ENCODE peak calls at places on chromosomes 6 and 20, in ten cellular contexts. P, A, E, T, D, Y, R, I, U and X are unnamed samples.

GRCh38 chr6:36595168-36595818 is 1.1 kb downstream of the SRSF3 start:
- DNase-seq in I (peak; percentile 57), R (peak; percentile 74), E (peak; percentile 51), T (no peak), Y (peak; percentile 25), D (no peak), U (no peak), P (peak; percentile 67), A (peak; percentile 52), X (peak; percentile 72)

GRCh38 chr6:125197795-125198269 is 44.3 kb downstream of the TPD52L1 start:
- DNase-seq in I (peak; percentile 71), E (no peak), R (peak; percentile 71), A (no peak), T (peak; percentile 81), Y (no peak), U (peak; percentile 43), P (no peak), D (peak; percentile 68), X (peak; percentile 82)

GRCh38 chr6:45422541-45423110 is 44.9 kb upstream of the SUPT3H start:
- DNase-seq in R (peak; percentile 63), Y (peak; percentile 33), D (no peak), E (peak; percentile 62), U (peak; percentile 46), I (peak; percentile 33), P (peak; percentile 77), A (no peak), T (peak; percentile 36), X (peak; percentile 56)

GRCh38 chr20:13220857-13221297 is at the start of gene ISM1:
- DNase-seq in R (peak; percentile 5), E (peak; percentile 30), I (no peak), D (peak; percentile 66), T (no peak), P (no peak), A (no peak), U (peak; percentile 40), Y (no peak), X (no peak)

GRCh38 chr20:32010096-32010495 is at the start of gene CCM2L:
- DNase-seq in T (no peak), A (no peak), R (no peak), E (no peak), I (peak; percentile 68), P (no peak), U (no peak), Y (no peak), D (no peak), X (no peak)

GRCh38 chr20:60467078-60467477 is 508.9 kb downstream of the CDH26 start:
- DNase-seq in P (no peak), Y (no peak), R (no peak), U (no peak), A (no peak), E (no peak), I (no peak), D (no peak), T (no peak), X (no peak)

GRCh38 chr6:127566119-127566518 is 10.9 kb upstream of the C6orf58 start:
- DNase-seq in Y (no peak), T (no peak), R (peak; percentile 9), I (no peak), U (no peak), D (no peak), E (no peak), P (no peak), A (no peak), X (no peak)

GRCh38 chr6:145468534-145468933 is 266.8 kb downstream of the EPM2A start:
- DNase-seq in I (no peak), A (no peak), Y (no peak), R (no peak), T (no peak), D (no peak), P (no peak), E (no peak), U (no peak), X (no peak)

GRCh38 chr20:29743101-29743931 is 1514.1 kb upstream of the DEFB115 start:
- DNase-seq in A (no peak), I (no peak), U (no peak), P (no peak), Y (no peak), T (no peak), D (peak; percentile 52), R (no peak), E (no peak), X (no peak)

DNA sequence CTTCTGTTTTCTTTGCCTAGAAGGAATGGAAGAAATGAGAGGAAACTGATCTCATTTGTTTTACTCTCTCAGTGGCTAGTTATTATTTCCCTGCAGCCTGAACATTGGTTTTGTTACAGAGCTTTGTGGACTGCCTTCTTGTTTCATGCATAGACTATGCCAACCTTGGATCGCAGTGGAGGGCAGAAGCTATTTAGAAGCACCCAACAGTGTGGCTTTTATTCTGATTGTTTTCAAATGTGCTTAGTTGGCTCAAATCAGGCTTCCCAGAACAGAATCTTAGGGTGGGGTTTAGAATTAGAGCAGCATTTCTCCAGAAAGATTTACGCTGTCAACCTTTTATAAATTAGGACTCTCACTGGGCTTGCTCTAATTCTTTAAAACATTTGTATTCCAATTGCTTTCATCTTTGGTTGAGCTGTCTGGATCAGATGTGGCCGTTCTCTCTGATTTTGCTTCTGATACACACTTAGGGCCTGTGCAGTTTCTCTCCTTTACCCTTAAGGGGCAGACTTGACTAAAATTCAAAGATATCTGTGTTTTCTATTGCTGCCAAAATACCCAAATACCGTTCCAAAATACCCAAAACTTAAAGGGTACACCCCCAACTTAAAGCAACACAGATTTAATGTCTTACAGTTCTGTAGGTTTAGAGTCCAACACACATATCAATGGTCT is 210.3 kb downstream of the BCKDHB start:
- DNase-seq in T (no peak), A (no peak), R (no peak), E (no peak), Y (no peak), D (no peak), I (no peak), U (no peak), P (no peak), X (peak; percentile 57)
- TF ChIP-seq CTCF in T (no peak), A (no peak), R (peak; percentile 11), E (no peak), Y (no peak), D (no peak), I (no peak), U (no peak), P (no peak), X (peak; percentile 57)

GRCh38 chr6:73581293-73581692 is 60.5 kb upstream of the EEF1A1 start:
- DNase-seq in D (no peak), P (no peak), Y (no peak), I (no peak), A (no peak), U (no peak), E (no peak), T (no peak), R (no peak), X (no peak)

GRCh38 chr6:73585566-73586415 is 65.0 kb upstream of the EEF1A1 start:
- DNase-seq in E (peak; percentile 70), R (peak; percentile 87), Y (peak; percentile 83), I (peak; percentile 50), U (no peak), D (no peak), A (peak; percentile 88), T (peak; percentile 45), P (peak; percentile 90), X (peak; percentile 87)

GRCh38 chr6:73580247-73581149 is 59.7 kb upstream of the EEF1A1 start:
- DNase-seq in Y (peak; percentile 68), T (peak; percentile 79), U (peak; percentile 82), D (peak; percentile 88), R (peak; percentile 99), P (peak; percentile 93), E (peak; percentile 98), I (peak; percentile 75), A (peak; percentile 93), X (peak; percentile 99)

GRCh38 chr6:73586416-73586974 is 65.7 kb upstream of the EEF1A1 start:
- DNase-seq in D (no peak), T (no peak), I (no peak), A (no peak), P (peak; percentile 55), R (peak; percentile 48), E (no peak), Y (no peak), U (no peak), X (peak; percentile 66)
- H3K4me3 ChIP-seq in D (peak overlapping the region; percentile 41), T (no peak overlapping the region), I (peak overlapping the region; percentile 29), A (peak overlapping the region; percentile 51), P (peak overlapping the region; percentile 71), R (no peak overlapping the region), E (peak overlapping the region; percentile 2), Y (no peak overlapping the region), U (no peak overlapping the region), X (peak overlapping the region; percentile 32)

DNA sequence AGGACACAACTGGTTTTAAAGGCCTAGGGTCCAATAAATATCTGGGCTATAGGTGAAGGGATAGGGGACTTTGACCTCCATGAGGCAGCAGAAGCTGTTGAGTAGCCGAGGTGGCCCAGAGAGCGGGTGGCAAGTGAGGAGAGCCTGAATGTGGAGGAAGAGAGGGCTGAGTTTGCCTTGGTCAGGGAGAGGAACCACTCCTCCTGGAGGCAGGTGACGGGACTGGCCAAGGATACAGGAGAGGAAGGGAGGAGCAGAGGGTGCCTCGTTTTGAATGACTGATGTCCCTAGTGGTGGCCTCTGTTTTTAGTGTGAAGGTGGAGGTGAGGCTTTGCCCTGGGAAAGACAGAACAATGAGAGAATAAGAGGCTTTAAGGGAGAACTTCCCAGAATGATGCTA is 19.1 kb upstream of the AAR2 start:
- DNase-seq in Y (no peak), D (no peak), I (no peak), E (peak; percentile 91), R (no peak), T (no peak), U (no peak), P (no peak), A (peak; percentile 70), X (no peak)
- TF ChIP-seq CTCF in Y (no peak), D (no peak), I (no peak), E (peak; percentile 68), R (no peak), T (no peak), U (no peak), P (no peak), A (peak; percentile 40), X (no peak)

GRCh38 chr6:9020001-9020400 is 584.7 kb upstream of the SLC35B3 start:
- DNase-seq in R (no peak), Y (no peak), U (no peak), D (no peak), A (no peak), T (no peak), P (no peak), I (no peak), E (no peak), X (no peak)

GRCh38 chr6:9025796-9026195 is 590.5 kb upstream of the SLC35B3 start:
- DNase-seq in D (no peak), R (no peak), E (no peak), A (no peak), P (no peak), Y (no peak), U (no peak), I (no peak), T (no peak), X (no peak)

GRCh38 chr6:9028086-9028485 is 592.7 kb upstream of the SLC35B3 start:
- DNase-seq in A (no peak), I (no peak), R (no peak), D (no peak), P (no peak), U (no peak), Y (no peak), E (no peak), T (no peak), X (no peak)

DNA sequence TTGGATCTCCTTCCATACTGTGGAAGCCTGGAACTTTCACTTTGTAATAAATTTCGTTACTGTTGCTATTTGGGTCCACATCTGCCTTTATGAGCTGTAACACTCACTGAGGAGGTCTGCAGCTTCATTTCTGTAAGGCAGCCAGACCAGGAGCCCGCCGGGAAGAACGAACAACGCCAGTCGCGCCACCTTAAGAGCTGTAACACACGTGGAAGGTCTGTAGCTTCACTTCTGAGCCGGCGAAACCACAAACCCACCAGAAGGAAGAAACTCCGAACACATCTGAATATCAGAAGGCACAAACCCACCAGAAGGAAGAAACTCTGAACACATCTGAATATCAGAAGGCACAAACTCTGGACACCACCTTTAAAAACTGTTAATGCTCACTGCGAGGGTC is 589.9 kb upstream of the SLC35B3 start:
- DNase-seq in U (no peak), A (no peak), E (no peak), P (no peak), D (no peak), T (no peak), Y (no peak), R (no peak), I (no peak), X (no peak)
- H3K4me3 ChIP-seq in U (no peak overlapping the region), A (no peak overlapping the region), E (no peak overlapping the region), P (no peak overlapping the region), D (no peak overlapping the region), T (no peak overlapping the region), Y (no peak overlapping the region), R (no peak overlapping the region), I (no peak overlapping the region), X (no peak overlapping the region)